ENCODE peak calls at places on chromosome 17, in six cellular contexts. G is glutamatergic neuron, Y is sigmoid colon, V is prostate gland, B is left lung, X is heart left ventricle. O is an unnamed sample.

GRCh38 chr17:82752371-82753200 is 721 bp downstream of the TBCD start:
- DNase-seq in G (peak; percentile 49), Y (peak; percentile 73), V (no peak), B (peak; percentile 85), X (peak; percentile 71), O (peak; percentile 60)

GRCh38 chr17:6045621-6046357 is 24.4 kb upstream of the WSCD1 start:
- DNase-seq in G (no peak), Y (no peak), V (no peak), B (no peak), X (no peak), O (no peak)

GRCh38 chr17:9022553-9023388 is 1.5 kb downstream of the NTN1 start:
- DNase-seq in G (peak; percentile 41), Y (peak; percentile 69), V (no peak), B (peak; percentile 77), X (no peak), O (peak; percentile 55)

GRCh38 chr17:37708616-37709212 is 36.1 kb downstream of the HNF1B start:
- DNase-seq in G (no peak), Y (no peak), V (no peak), B (no peak), X (no peak), O (no peak)

GRCh38 chr17:75970626-75971025 is 8.3 kb downstream of the ACOX1 start:
- DNase-seq in G (no peak), Y (no peak), V (no peak), B (no peak), X (no peak), O (no peak)

GRCh38 chr17:53629188-53629587 is 193.5 kb upstream of the KIF2B start:
- DNase-seq in G (no peak), Y (no peak), V (no peak), B (no peak), X (no peak), O (no peak)

GRCh38 chr17:37089998-37090397 is 141.2 kb downstream of the AATF start:
- DNase-seq in G (no peak), Y (no peak), V (no peak), B (no peak), X (no peak), O (peak; percentile 65)

GRCh38 chr17:76744747-76745146 is 6.8 kb downstream of the MFSD11 start:
- DNase-seq in G (no peak), Y (no peak), V (no peak), B (no peak), X (no peak), O (no peak)

GRCh38 chr17:46795379-46795952 is 23.0 kb downstream of the WNT3 start:
- DNase-seq in G (no peak), Y (no peak), V (no peak), B (no peak), X (no peak), O (no peak)

GRCh38 chr17:45908460-45908859 is 14.1 kb downstream of the MAPT start:
- DNase-seq in G (no peak), Y (no peak), V (no peak), B (no peak), X (no peak), O (no peak)

GRCh38 chr17:42843358-42843934 is 934 bp upstream of the AOC2 start:
- DNase-seq in G (peak; percentile 37), Y (no peak), V (peak; percentile 33), B (no peak), X (no peak), O (peak; percentile 64)

GRCh38 chr17:31696703-31697325 is 162.2 kb downstream of the COPRS start:
- DNase-seq in G (no peak), Y (no peak), V (no peak), B (no peak), X (no peak), O (no peak)

GRCh38 chr17:19718613-19719364 is 2.4 kb upstream of the SLC47A2 start:
- DNase-seq in G (no peak), Y (no peak), V (no peak), B (peak; percentile 50), X (no peak), O (no peak)

GRCh38 chr17:4565209-4566141 is 5.1 kb upstream of the GGT6 start:
- DNase-seq in G (no peak), Y (peak; percentile 84), V (peak; percentile 51), B (no peak), X (no peak), O (peak; percentile 73)

GRCh38 chr17:74190154-74190553 is 13.3 kb upstream of the RPL38 start:
- DNase-seq in G (no peak), Y (no peak), V (no peak), B (no peak), X (no peak), O (peak; percentile 62)

GRCh38 chr17:32929288-32929574 is 1.3 kb downstream of the TMEM98 start:
- DNase-seq in G (peak; percentile 31), Y (no peak), V (no peak), B (no peak), X (no peak), O (no peak)

GRCh38 chr17:43917348-43918025 is 10.2 kb upstream of the MPP2 start:
- DNase-seq in G (peak; percentile 63), Y (no peak), V (no peak), B (no peak), X (peak; percentile 55), O (peak; percentile 58)

GRCh38 chr17:5759501-5759925 is 175.2 kb upstream of the NLRP1 start:
- DNase-seq in G (no peak), Y (no peak), V (no peak), B (no peak), X (no peak), O (no peak)

GRCh38 chr17:16353702-16354174 is 469 bp upstream of the CENPV start:
- DNase-seq in G (no peak), Y (no peak), V (no peak), B (no peak), X (no peak), O (no peak)
- TF ChIP-seq CTCF in G (no peak), Y (no peak), V (no peak), B (no peak), X (no peak), O (no peak)

GRCh38 chr17:16314859-16315258 is 38.4 kb downstream of the CENPV start:
- DNase-seq in G (no peak), Y (no peak), V (no peak), B (no peak), X (no peak), O (no peak)
- TF ChIP-seq CTCF in G (no peak), Y (no peak), V (no peak), B (no peak), X (no peak), O (no peak)

GRCh38 chr17:40883031-40883430 is 2.0 kb downstream of the KRT20 start:
- DNase-seq in G (no peak), Y (no peak), V (no peak), B (no peak), X (no peak), O (no peak)

GRCh38 chr17:40888321-40888720 is 3.3 kb upstream of the KRT20 start:
- DNase-seq in G (no peak), Y (no peak), V (no peak), B (no peak), X (no peak), O (no peak)

GRCh38 chr17:40883960-40884359 is 1.1 kb downstream of the KRT20 start:
- DNase-seq in G (no peak), Y (no peak), V (no peak), B (no peak), X (no peak), O (no peak)

GRCh38 chr17:40886090-40886489 is 1.0 kb upstream of the KRT20 start:
- DNase-seq in G (no peak), Y (no peak), V (no peak), B (no peak), X (no peak), O (no peak)

DNA sequence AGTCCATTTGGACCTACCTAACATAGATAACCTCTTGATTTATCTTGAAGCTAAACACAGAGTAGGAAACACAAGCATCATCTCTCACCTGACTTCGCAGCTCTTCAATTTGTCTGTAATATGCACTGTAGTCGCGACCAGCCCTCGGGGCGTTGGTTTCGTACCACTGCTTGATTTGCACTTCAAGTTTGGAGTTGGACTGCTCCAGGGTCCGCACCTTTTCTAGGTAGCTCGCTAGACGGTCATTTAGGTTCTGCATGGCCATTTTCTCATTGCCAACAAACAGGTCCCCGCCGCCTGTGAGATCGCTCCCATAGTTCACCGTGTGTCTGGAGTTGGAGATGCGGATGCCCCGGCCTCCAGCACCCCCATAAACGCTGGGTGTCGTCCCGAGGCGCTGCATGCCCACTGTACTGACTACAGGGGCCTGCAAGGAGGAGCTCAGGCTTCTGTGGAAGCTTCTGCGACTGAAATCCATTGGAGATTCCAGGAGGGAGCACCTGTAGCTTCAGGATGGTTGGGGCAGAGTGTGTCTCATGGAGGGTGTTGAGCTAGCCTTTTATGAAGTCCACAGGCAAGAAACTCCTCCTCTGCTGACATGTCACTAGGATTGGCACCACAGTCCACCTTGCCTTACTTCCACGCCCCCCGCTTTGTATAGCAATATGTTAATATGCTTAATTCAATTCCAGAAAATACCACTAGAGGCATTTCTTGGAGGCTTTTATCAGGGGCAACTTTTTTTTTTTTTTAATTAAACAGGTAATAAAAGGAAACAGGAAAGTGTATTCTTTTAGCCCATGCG is at the start of gene KRT20:
- DNase-seq in G (no peak), Y (no peak), V (no peak), B (no peak), X (no peak), O (no peak)
- TF ChIP-seq CTCF in G (peak; percentile 48), Y (no peak), V (no peak), B (no peak), X (no peak), O (no peak)

GRCh38 chr17:50428831-50429424 is 2.9 kb downstream of the ACSF2 start:
- DNase-seq in G (no peak), Y (no peak), V (peak; percentile 82), B (no peak), X (no peak), O (no peak)

GRCh38 chr17:50425001-50425681 is 877 bp upstream of the ACSF2 start:
- DNase-seq in G (no peak), Y (no peak), V (no peak), B (no peak), X (no peak), O (no peak)

GRCh38 chr17:50425682-50426471 is at the start of gene ACSF2:
- DNase-seq in G (peak; percentile 76), Y (peak; percentile 87), V (peak; percentile 87), B (peak; percentile 95), X (peak; percentile 87), O (peak; percentile 89)

GRCh38 chr17:50426472-50426782 is 409 bp downstream of the ACSF2 start:
- DNase-seq in G (no peak), Y (no peak), V (no peak), B (no peak), X (no peak), O (no peak)

DNA sequence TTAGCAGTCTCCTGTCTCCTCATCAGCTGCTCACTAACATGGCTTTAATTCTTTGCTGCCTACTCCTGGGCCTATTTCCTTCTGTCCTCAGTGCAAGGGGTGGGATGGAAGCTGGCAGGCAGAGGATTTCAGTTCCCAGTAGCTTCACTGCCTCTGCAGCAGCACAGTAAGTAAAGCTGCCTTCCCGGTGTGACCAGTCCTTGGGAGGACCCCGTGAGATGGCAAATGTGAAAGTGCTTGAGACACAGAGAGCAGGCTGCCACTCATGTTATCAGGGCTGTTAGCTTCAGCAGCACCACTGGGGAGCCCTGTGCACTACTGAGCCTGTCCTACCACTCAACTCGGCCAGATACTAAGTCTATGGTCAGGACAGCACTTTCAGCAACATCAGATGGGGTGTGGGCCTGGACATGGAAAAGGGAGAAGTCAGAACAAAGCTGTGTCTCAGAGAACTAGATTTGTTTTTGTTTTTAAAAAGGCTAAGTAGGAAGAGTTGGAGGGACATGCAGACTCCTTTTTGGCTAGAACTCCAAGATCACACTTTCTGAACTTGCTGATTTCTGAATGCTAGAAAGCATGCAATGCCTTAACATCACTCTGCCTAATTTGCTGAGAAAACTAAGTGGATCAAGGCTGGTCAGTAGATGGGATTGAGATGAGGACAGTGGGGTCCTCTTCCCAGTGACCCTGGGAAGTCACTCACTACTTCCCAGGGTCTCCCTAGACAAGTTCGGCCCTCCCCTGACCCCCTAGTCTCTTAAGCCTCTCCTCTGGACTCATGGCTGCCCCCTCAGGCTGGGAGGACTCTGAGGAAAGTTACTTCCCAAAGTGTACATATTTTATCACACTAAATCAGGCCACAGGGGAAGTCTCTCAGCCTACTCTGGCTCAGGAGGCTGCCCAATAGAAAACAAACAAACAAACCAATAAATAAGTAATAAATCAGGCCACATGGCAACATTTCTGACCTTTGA is 1.1 kb downstream of the ACSF2 start:
- DNase-seq in G (peak; percentile 46), Y (peak; percentile 69), V (peak; percentile 57), B (no peak), X (no peak), O (peak; percentile 65)
- TF ChIP-seq CTCF in G (no peak), Y (no peak), V (no peak), B (no peak), X (no peak), O (peak; percentile 50)

O was measured in GM13977.